ENCODE peak calls at places on chromosomes 2 and 18, in nine cellular contexts. X is stomach; Z is CD4-positive, alpha-beta T cell; B is dorsolateral prefrontal cortex; G is coronary artery; O is hepatocyte; P is AG10803; Y is endothelial cell of umbilical vein; J is choroid plexus epithelial cell. V is an unnamed sample.

GRCh38 chr2:52452201-52452600 is 1315.4 kb upstream of the CHAC2 start:
- DNase-seq in P (no peak), X (no peak), B (no peak), Y (no peak), Z (no peak), O (no peak), G (no peak), J (no peak), V (no peak)

GRCh38 chr2:68811364-68811763 is 59.8 kb downstream of the BMP10 start:
- DNase-seq in Y (peak), G (no peak), P (no peak), X (no peak), B (no peak), J (no peak), O (no peak), Z (no peak), V (no peak)

GRCh38 chr2:11348209-11348749 is 3.8 kb upstream of the ROCK2 start:
- DNase-seq in P (no peak), B (no peak), Z (no peak), O (no peak), J (no peak), X (peak), Y (peak), G (no peak), V (no peak)

GRCh38 chr18:5110288-5110687 is 86.8 kb downstream of the AKAIN1 start:
- DNase-seq in G (no peak), O (no peak), X (no peak), P (no peak), B (no peak), Y (no peak), J (no peak), Z (no peak), V (no peak)

GRCh38 chr2:40283111-40283909 is 168.6 kb downstream of the SLC8A1 start:
- DNase-seq in Z (no peak), J (no peak), P (no peak), X (no peak), B (no peak), O (no peak), Y (no peak), G (no peak), V (no peak)

GRCh38 chr18:62499263-62499650 is 23.6 kb upstream of the ZCCHC2 start:
- DNase-seq in Y (no peak), X (no peak), O (no peak), J (no peak), G (no peak), B (no peak), P (no peak), Z (no peak), V (no peak)

GRCh38 chr2:18073601-18074000 is 195.1 kb downstream of the KCNS3 start:
- DNase-seq in P (no peak), J (no peak), G (no peak), Z (no peak), Y (no peak), X (no peak), O (no peak), B (no peak), V (no peak)

GRCh38 chr2:50491541-50492114 is 540.3 kb downstream of the NRXN1 start:
- DNase-seq in B (peak), Y (peak), O (peak), Z (no peak), J (peak), G (no peak), P (peak), X (no peak), V (no peak)

GRCh38 chr2:42754021-42754775 is 9.7 kb downstream of the OXER1 start:
- DNase-seq in J (peak), B (peak), O (no peak), P (peak), Z (no peak), Y (no peak), X (no peak), G (no peak), V (no peak)

GRCh38 chr2:71558300-71559051 is 105.1 kb downstream of the DYSF start:
- DNase-seq in X (no peak), P (no peak), Y (no peak), O (no peak), G (no peak), Z (no peak), B (no peak), J (peak), V (no peak)

GRCh38 chr2:236607471-236608307 is 38.1 kb downstream of the ACKR3 start:
- DNase-seq in J (peak), G (no peak), Z (no peak), Y (no peak), B (no peak), X (no peak), O (peak), P (peak), V (no peak)
- TF ChIP-seq CTCF in J (peak), G (no peak), Z (no peak), Y (no peak), B (no peak), X (no peak), O (no peak), P (peak), V (peak)

DNA sequence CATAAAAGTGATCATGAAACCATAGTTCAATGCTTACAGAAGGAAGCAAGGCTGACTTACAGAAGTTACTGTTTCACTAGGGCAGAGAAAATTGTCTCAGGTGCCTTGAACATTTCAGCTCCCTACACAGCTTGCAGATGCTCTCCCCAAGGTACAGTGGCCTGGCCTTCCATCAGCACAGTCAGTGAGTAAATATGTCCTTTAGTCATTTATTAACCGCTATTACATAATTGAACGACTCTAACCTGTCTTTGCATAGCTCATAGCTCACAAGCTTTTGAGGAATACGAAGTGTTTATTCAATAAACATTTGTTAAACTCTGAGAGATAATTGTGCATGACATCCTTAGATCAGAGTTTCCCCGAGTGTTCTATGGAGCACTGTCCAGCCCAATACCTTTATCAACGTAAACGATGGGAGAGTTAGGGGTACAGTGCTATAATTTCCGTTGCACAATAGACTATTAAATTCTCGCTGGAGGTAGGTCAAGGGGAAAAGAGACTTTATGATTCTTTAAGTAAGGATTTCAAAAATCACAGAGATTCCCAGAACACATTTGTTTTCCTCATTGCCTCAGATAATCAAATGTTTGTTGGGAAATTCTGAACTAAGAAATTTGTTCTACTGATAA is 677.8 kb downstream of the TSN start:
- DNase-seq in P (no peak), J (no peak), X (no peak), B (no peak), Z (no peak), Y (no peak), O (peak), G (no peak), V (no peak)
- TF ChIP-seq CTCF in P (no peak), J (no peak), X (no peak), B (no peak), Z (no peak), Y (no peak), O (no peak), G (no peak), V (no peak)

GRCh38 chr2:143169105-143169504 is 39.9 kb downstream of the ARHGAP15 start:
- DNase-seq in Z (no peak), X (no peak), P (no peak), B (no peak), J (no peak), G (no peak), O (no peak), Y (no peak), V (no peak)
- TF ChIP-seq CTCF in Z (no peak), X (no peak), P (no peak), B (no peak), J (no peak), G (no peak), O (no peak), Y (no peak), V (no peak)

DNA sequence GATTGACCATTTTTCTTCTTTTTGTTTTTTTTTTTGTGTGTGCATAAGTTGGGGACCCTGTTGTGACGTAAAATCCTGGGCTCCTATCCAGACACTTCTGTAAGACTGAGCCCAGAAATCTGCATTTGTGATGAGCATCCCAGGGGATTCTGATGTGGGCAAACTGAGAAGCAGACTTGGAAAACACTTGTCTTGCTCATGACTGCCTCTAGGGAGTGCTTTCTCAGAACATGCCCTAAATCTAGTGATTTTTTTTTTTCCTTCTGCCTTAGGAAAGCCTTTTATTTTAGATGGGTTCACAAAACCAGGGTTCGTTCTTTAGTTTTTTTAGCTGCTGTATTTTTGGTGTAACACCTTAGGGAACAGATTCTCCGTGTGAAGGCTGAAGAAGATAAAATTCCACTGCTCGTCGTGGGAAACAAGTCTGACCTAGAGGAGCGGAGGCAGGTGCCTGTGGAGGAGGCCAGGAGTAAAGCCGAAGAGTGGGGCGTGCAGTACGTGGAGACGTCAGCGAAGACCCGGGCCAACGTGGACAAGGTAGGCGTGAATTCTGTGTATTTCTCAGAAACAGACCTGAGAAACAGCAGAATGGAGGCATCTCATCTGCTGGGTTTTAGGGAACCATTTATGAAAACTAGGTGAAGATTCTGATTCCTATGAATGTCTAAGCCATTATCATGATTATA is 36.7 kb downstream of the RALB start:
- DNase-seq in J (peak), P (no peak), B (peak), X (no peak), Y (no peak), Z (no peak), O (no peak), G (no peak), V (no peak)
- TF ChIP-seq CTCF in J (peak), P (peak), B (no peak), X (no peak), Y (no peak), Z (no peak), O (no peak), G (no peak), V (peak)

DNA sequence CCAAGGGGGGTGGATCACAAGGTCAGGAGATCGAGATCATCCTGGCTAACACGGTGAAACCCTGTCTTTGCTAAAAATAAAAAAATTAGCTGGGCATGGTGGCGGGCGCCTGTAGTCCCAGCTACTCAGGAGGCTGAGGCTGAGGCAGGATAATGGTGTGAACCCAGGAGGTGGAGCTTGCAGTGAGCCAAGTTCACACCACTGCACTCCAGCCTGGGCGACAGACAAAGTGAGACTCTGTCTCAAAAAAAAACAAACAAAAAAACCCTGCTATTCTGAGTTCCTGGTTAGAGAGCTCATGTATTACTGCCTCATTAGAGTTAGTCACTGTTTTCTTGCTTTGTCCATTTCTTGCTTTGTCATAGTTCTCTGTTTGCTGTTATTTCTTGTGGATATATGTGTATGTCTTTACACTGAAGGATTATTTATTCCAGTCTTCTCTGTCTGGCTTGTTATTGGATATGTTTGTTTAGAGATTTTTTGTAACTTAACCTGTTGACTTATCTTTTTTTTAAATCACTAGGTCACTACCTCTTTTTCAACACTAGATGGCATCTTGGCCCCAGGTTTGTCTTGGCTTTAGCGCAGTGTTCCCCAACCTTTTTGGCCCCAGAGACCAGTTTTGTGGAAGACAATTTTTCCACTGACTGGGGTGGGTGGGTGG is 17.0 kb downstream of the TTLL4 start:
- DNase-seq in B (no peak), G (no peak), Y (peak), O (no peak), P (peak), J (peak), X (no peak), Z (no peak), V (no peak)
- TF ChIP-seq CTCF in B (no peak), G (no peak), Y (peak), O (peak), P (peak), J (peak), X (no peak), Z (no peak), V (peak)

DNA sequence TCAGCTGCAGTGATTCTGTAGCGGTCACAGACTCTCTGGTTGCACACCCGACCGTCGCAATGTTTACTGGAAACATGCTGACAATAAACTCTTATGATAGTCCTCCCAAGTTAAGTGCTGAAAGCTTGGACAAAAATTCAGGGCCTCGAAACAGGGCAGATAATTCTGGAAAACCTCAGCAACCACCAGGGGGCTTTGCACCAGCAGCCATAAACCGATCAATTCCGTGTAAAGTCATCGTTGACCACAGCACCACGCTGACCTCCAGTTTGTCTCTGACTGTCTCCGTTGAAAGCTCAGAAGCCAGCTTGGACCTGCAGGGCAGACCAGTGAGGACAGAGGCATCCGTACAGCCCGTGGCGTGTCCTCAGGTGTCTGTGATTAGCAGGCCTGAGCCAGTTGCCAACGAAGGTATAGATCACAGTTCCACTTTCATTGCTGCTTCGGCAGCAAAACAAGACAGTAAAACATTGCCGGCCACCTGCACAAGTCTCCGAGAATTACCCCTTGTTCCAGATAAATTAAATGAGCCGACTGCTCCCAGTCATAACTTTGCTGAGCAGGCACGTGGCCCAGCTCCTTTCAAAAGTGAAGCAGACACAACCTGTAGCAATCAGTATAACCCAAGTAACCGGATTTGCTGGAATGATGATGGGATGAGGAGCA is 166.1 kb downstream of the ASXL3 start:
- DNase-seq in G (no peak), X (no peak), P (no peak), B (no peak), J (no peak), Y (no peak), Z (no peak), O (no peak), V (no peak)
- TF ChIP-seq CTCF in G (no peak), X (no peak), P (no peak), B (no peak), J (peak), Y (no peak), Z (no peak), O (no peak), V (peak)

V was measured in progenitor cell of endocrine pancreas.